ENCODE peak calls at places on chromosomes 5 and 9, in six cellular contexts. F is H9, S is mesenchymal stem cell, J is trophoblast cell, V is IMR-90, K is H1. E is an unnamed sample.

GRCh38 chr9:124215551-124215910 is 42.2 kb upstream of the NEK6 start:
- DNase-seq in F (no peak), S (no peak), J (no peak), V (no peak), K (no peak), E (no peak)

GRCh38 chr5:50874277-50874984 is 208.0 kb downstream of the PARP8 start:
- DNase-seq in F (no peak), S (peak), J (peak), V (no peak), K (no peak), E (no peak)

GRCh38 chr9:127887792-127888191 is 10.3 kb upstream of the AK1 start:
- DNase-seq in F (no peak), S (no peak), J (no peak), V (no peak), K (no peak), E (no peak)

GRCh38 chr9:109600142-109600541 is 102.0 kb upstream of the PTPN3 start:
- DNase-seq in F (no peak), S (peak), J (no peak), V (peak), K (no peak), E (no peak)

GRCh38 chr5:6962256-6962655 is 249.0 kb downstream of the TENT4A start:
- DNase-seq in F (no peak), S (no peak), J (no peak), V (no peak), K (no peak), E (no peak)

GRCh38 chr5:67077296-67077695 is 119.3 kb downstream of the CD180 start:
- DNase-seq in F (no peak), S (no peak), J (no peak), V (no peak), K (no peak), E (no peak)

GRCh38 chr5:172958268-172959046 is 767 bp upstream of the RPL26L1 start:
- DNase-seq in F (peak), S (peak), J (peak), V (peak), K (peak), E (peak)

GRCh38 chr5:154271936-154272514 is 81.5 kb downstream of the GALNT10 start:
- DNase-seq in F (no peak), S (no peak), J (no peak), V (no peak), K (no peak), E (no peak)

GRCh38 chr5:60274704-60275103 is 381.2 kb upstream of the PDE4D start:
- DNase-seq in F (no peak), S (no peak), J (no peak), V (no peak), K (no peak), E (no peak)

GRCh38 chr5:169583424-169584215 is at the start of gene SPDL1:
- DNase-seq in F (peak), S (peak), J (peak), V (peak), K (peak), E (peak)

GRCh38 chr5:30849801-30850370 is 343.6 kb upstream of the CDH6 start:
- DNase-seq in F (no peak), S (peak), J (no peak), V (peak), K (no peak), E (no peak)

GRCh38 chr9:134841180-134841904 is 39.3 kb upstream of the FCN2 start:
- DNase-seq in F (no peak), S (no peak), J (no peak), V (no peak), K (no peak), E (no peak)

GRCh38 chr5:5314166-5314565 is 108.3 kb upstream of the ICE1 start:
- DNase-seq in F (no peak), S (no peak), J (no peak), V (no peak), K (no peak), E (no peak)

GRCh38 chr9:119026120-119026519 is 343.1 kb downstream of the BRINP1 start:
- DNase-seq in F (no peak), S (no peak), J (no peak), V (no peak), K (no peak), E (no peak)

GRCh38 chr9:33180526-33181184 is 13.5 kb upstream of the B4GALT1 start:
- DNase-seq in F (no peak), S (no peak), J (peak), V (peak), K (no peak), E (no peak)

GRCh38 chr9:15426019-15426418 is 3.3 kb downstream of the SNAPC3 start:
- DNase-seq in F (no peak), S (no peak), J (no peak), V (no peak), K (no peak), E (no peak)

GRCh38 chr5:23631283-23632045 is 124.1 kb downstream of the PRDM9 start:
- DNase-seq in F (no peak), S (peak), J (peak), V (peak), K (no peak), E (no peak)

GRCh38 chr9:101269596-101270324 is 115.0 kb downstream of the BAAT start:
- DNase-seq in F (peak), S (no peak), J (no peak), V (no peak), K (no peak), E (no peak)

GRCh38 chr5:145848854-145849253 is 13.7 kb upstream of the PRELID2 start:
- DNase-seq in F (no peak), S (peak), J (no peak), V (peak), K (no peak), E (no peak)

GRCh38 chr5:82403026-82403425 is 124.9 kb upstream of the RPS23 start:
- DNase-seq in F (no peak), S (no peak), J (no peak), V (no peak), K (no peak), E (no peak)

GRCh38 chr5:142540774-142541466 is 145.0 kb downstream of the FGF1 start:
- DNase-seq in F (no peak), S (peak), J (no peak), V (peak), K (no peak), E (no peak)

GRCh38 chr9:1604942-1605560 is 410.1 kb upstream of the SMARCA2 start:
- DNase-seq in F (no peak), S (no peak), J (no peak), V (no peak), K (no peak), E (peak)

GRCh38 chr5:167898361-167899042 is 392.9 kb upstream of the WWC1 start:
- DNase-seq in F (no peak), S (no peak), J (no peak), V (no peak), K (no peak), E (no peak)

GRCh38 chr9:122777935-122778671 is 10.6 kb upstream of the OR5C1 start:
- DNase-seq in F (no peak), S (peak), J (peak), V (peak), K (no peak), E (no peak)

GRCh38 chr5:65771266-65771665 is 49.3 kb downstream of the NLN start:
- DNase-seq in F (no peak), S (no peak), J (no peak), V (no peak), K (no peak), E (no peak)

GRCh38 chr5:65766781-65767180 is 44.8 kb downstream of the NLN start:
- DNase-seq in F (peak), S (no peak), J (no peak), V (no peak), K (no peak), E (no peak)

GRCh38 chr5:65768723-65769122 is 46.7 kb downstream of the NLN start:
- DNase-seq in F (no peak), S (no peak), J (no peak), V (no peak), K (no peak), E (no peak)

GRCh38 chr5:65767565-65767964 is 45.6 kb downstream of the NLN start:
- DNase-seq in F (no peak), S (no peak), J (no peak), V (no peak), K (no peak), E (no peak)

GRCh38 chr5:65769539-65769938 is 47.5 kb downstream of the NLN start:
- DNase-seq in F (no peak), S (peak), J (no peak), V (peak), K (no peak), E (no peak)
- H3K27ac ChIP-seq in F (no peak), S (peak), J (no peak), V (no peak), K (no peak), E (no peak)

GRCh38 chr9:78047106-78047505 is 15.5 kb upstream of the GNAQ start:
- DNase-seq in F (no peak), S (no peak), J (no peak), V (no peak), K (no peak), E (no peak)
- H4K91ac ChIP-seq in F (no peak), S (no peak), J (no peak), V (no peak), K (no peak), E (no peak)

GRCh38 chr9:95142728-95143127 is 174.8 kb downstream of the FANCC start:
- DNase-seq in F (no peak), S (no peak), J (no peak), V (no peak), K (no peak), E (no peak)
- H3K27ac ChIP-seq in F (no peak), S (no peak), J (no peak), V (no peak), K (no peak), E (no peak)

DNA sequence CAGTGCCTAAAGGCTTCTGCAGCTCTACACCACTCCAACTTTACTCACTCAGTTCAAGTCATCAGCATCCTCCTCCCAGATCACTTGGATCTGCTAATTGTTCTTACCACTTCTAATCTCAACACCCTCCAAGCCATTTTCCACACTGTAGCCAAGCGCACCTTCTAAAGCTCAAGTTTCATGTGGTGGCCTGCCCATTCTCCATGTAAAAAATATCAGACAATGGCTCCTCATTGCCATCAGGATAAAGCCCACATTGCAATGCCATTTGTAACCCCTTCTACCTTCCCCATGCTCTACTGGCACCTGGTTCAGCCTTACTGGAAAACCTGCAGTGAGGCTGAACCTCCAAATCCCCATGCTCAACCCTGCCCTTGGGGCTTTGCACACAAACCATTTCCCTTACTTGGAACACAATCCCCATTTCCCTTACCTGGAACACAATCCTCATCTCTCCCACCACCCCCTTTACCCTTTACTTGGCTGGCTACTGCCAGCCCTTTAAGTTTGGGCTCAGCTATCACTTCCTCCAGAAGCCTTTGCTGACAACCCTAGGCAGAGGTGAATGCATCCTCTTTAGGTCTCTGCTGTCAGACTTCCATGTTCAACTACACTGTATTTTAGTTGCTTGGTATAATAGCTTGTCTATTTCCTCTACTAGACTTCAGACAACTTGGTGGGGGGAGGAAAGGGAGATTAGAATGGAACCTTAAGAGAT is 220.0 kb downstream of the TSSK1B start:
- DNase-seq in F (no peak), S (no peak), J (no peak), V (no peak), K (no peak), E (no peak)
- H4K91ac ChIP-seq in F (no peak), S (no peak), J (no peak), V (no peak), K (no peak), E (no peak)

GRCh38 chr9:22203371-22204138 is 194.4 kb upstream of the CDKN2B start:
- DNase-seq in F (no peak), S (peak), J (no peak), V (peak), K (no peak), E (no peak)
- H3K27ac ChIP-seq in F (no peak), S (no peak), J (no peak), V (no peak), K (no peak), E (no peak)

GRCh38 chr5:137086289-137086838 is 412.8 kb downstream of the SPOCK1 start:
- DNase-seq in F (no peak), S (no peak), J (no peak), V (no peak), K (no peak), E (no peak)

GRCh38 chr5:137078171-137078665 is 420.9 kb downstream of the SPOCK1 start:
- DNase-seq in F (peak), S (no peak), J (no peak), V (peak), K (no peak), E (no peak)

GRCh38 chr5:137088175-137088574 is 411.0 kb downstream of the SPOCK1 start:
- DNase-seq in F (no peak), S (no peak), J (no peak), V (no peak), K (no peak), E (no peak)

GRCh38 chr5:137085206-137085605 is 413.9 kb downstream of the SPOCK1 start:
- DNase-seq in F (no peak), S (no peak), J (no peak), V (no peak), K (no peak), E (no peak)

DNA sequence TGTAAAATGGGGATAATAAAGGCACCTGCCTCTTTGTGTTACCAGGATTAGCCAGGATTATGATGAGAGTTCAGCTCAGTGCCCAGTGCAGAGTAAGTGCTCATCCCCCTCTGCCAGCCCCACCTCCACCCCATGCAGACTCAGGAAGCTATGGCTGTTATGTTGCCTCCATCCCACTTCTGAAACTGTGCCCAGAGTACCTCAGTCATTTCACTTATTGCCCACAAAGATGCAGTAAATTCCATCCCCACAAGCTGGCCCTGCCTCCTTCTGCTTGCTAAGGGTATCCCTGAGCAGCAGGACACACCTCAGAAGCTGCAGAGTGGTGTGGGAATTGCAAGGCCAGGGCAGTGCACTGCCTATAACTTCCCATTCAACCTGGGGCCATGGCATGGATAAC is 415.1 kb downstream of the SPOCK1 start:
- DNase-seq in F (no peak), S (no peak), J (no peak), V (no peak), K (no peak), E (no peak)
- H4K91ac ChIP-seq in F (no peak), S (no peak), J (no peak), V (no peak), K (no peak), E (no peak)

GRCh38 chr5:72558383-72558782 is 51.2 kb upstream of the ZNF366 start:
- DNase-seq in F (no peak), S (peak), J (no peak), V (no peak), K (no peak), E (no peak)

GRCh38 chr5:72557576-72558336 is 50.5 kb upstream of the ZNF366 start:
- DNase-seq in F (no peak), S (no peak), J (no peak), V (no peak), K (no peak), E (no peak)

GRCh38 chr5:72561407-72561972 is 54.3 kb upstream of the ZNF366 start:
- DNase-seq in F (no peak), S (no peak), J (no peak), V (no peak), K (no peak), E (no peak)

GRCh38 chr5:72562717-72563116 is 55.5 kb upstream of the ZNF366 start:
- DNase-seq in F (no peak), S (no peak), J (no peak), V (no peak), K (no peak), E (no peak)

GRCh38 chr5:72559866-72560766 is 52.9 kb upstream of the ZNF366 start:
- DNase-seq in F (no peak), S (no peak), J (no peak), V (no peak), K (no peak), E (no peak)
- H3K27ac ChIP-seq in F (no peak), S (no peak), J (no peak), V (no peak), K (no peak), E (no peak)

GRCh38 chr5:165996484-165996883 is 2295.0 kb upstream of the WWC1 start:
- DNase-seq in F (peak), S (no peak), J (no peak), V (no peak), K (no peak), E (no peak)
- H4K91ac ChIP-seq in F (no peak), S (no peak), J (no peak), V (no peak), K (no peak), E (no peak)